ENCODE peak calls at places on chromosomes 6 and 20, in seven cellular contexts. G, Q, J, H, O, I and N are unnamed samples.

GRCh38 chr20:46973801-46974200 is 79.2 kb downstream of the EYA2 start:
- DNase-seq in J (no peak), G (no peak), Q (no peak), I (no peak), H (no peak), O (no peak), N (no peak)

GRCh38 chr6:52522151-52522626 is 54.7 kb downstream of the TRAM2 start:
- DNase-seq in Q (no peak), H (no peak), O (no peak), I (no peak), J (peak; percentile 89), G (no peak), N (no peak)

GRCh38 chr20:50308513-50309279 is 118.1 kb downstream of the CEBPB start:
- DNase-seq in G (no peak), Q (no peak), J (peak; percentile 97), H (peak; percentile 94), I (no peak), O (peak; percentile 52), N (no peak)

GRCh38 chr6:164200071-164200470 is 785.6 kb downstream of the QKI start:
- DNase-seq in G (no peak), Q (no peak), O (no peak), H (no peak), J (no peak), I (no peak), N (no peak)

GRCh38 chr6:30814137-30815084 is 69.9 kb upstream of the DDR1 start:
- DNase-seq in J (peak; percentile 86), I (peak; percentile 69), H (peak; percentile 82), Q (peak; percentile 84), G (no peak), O (no peak), N (no peak)

GRCh38 chr6:81561731-81562130 is 190.8 kb downstream of the TENT5A start:
- DNase-seq in Q (no peak), I (no peak), H (no peak), O (no peak), G (no peak), J (no peak), N (no peak)

GRCh38 chr6:139784222-139784769 is 409.8 kb upstream of the CITED2 start:
- DNase-seq in I (no peak), Q (no peak), H (peak; percentile 13), O (no peak), J (no peak), G (no peak), N (no peak)

GRCh38 chr6:157222201-157222981 is 100.9 kb downstream of the TMEM242 start:
- DNase-seq in G (no peak), Q (no peak), H (no peak), J (no peak), I (no peak), O (no peak), N (no peak)

GRCh38 chr20:4509825-4510522 is 211.7 kb upstream of the PRND start:
- DNase-seq in G (no peak), I (no peak), Q (no peak), H (peak; percentile 80), J (peak; percentile 60), O (no peak), N (no peak)

GRCh38 chr20:37220255-37220654 is 40.9 kb upstream of the MROH8 start:
- DNase-seq in O (no peak), I (no peak), H (no peak), Q (no peak), G (no peak), J (no peak), N (no peak)

GRCh38 chr20:48695738-48696137 is 132.1 kb downstream of the PREX1 start:
- DNase-seq in O (no peak), J (no peak), I (no peak), H (no peak), G (no peak), Q (no peak), N (no peak)

GRCh38 chr20:32582659-32583580 is 2.2 kb downstream of the NOL4L start:
- DNase-seq in O (peak; percentile 71), G (peak; percentile 69), J (no peak), I (no peak), Q (peak; percentile 61), H (no peak), N (peak; percentile 66)

GRCh38 chr20:10622657-10623418 is 51.0 kb downstream of the JAG1 start:
- DNase-seq in J (peak; percentile 21), Q (no peak), I (no peak), G (no peak), O (no peak), H (no peak), N (no peak)

GRCh38 chr20:62640870-62641748 is 1.2 kb upstream of the SLCO4A1 start:
- DNase-seq in G (no peak), O (no peak), Q (no peak), J (no peak), H (no peak), I (no peak), N (no peak)

GRCh38 chr20:15220009-15220656 is 882.7 kb upstream of the FLRT3 start:
- DNase-seq in G (no peak), Q (no peak), O (no peak), J (no peak), H (peak; percentile 42), I (no peak), N (no peak)

GRCh38 chr6:126367849-126368248 is 27.9 kb downstream of the CENPW start:
- DNase-seq in G (no peak), Q (no peak), O (no peak), H (no peak), I (no peak), J (no peak), N (no peak)

GRCh38 chr6:34004706-34005105 is 141.2 kb downstream of the GRM4 start:
- DNase-seq in I (peak; percentile 10), G (no peak), J (no peak), H (no peak), O (no peak), Q (no peak), N (no peak)

GRCh38 chr20:24018796-24019195 is 30.2 kb upstream of the GGTLC1 start:
- DNase-seq in I (no peak), H (peak; percentile 15), Q (peak; percentile 96), G (no peak), J (no peak), O (no peak), N (no peak)

GRCh38 chr6:113642714-113643442 is 214.3 kb upstream of the MARCKS start:
- DNase-seq in G (peak; percentile 46), I (no peak), J (no peak), O (no peak), Q (peak; percentile 86), H (peak; percentile 58), N (peak; percentile 45)

GRCh38 chr6:140463312-140463710 is 1088.9 kb upstream of the CITED2 start:
- DNase-seq in J (peak; percentile 14), O (no peak), I (no peak), G (no peak), Q (no peak), H (no peak), N (no peak)

GRCh38 chr6:165714907-165715306 is 51.9 kb upstream of the PDE10A start:
- DNase-seq in O (no peak), G (no peak), H (no peak), J (no peak), I (no peak), Q (no peak), N (no peak)

GRCh38 chr20:17960927-17961599 is 7.5 kb downstream of the SNX5 start:
- DNase-seq in Q (no peak), G (no peak), O (no peak), I (no peak), J (peak; percentile 22), H (peak; percentile 55), N (no peak)

GRCh38 chr20:17565164-17565845 is 4.6 kb upstream of the DSTN start:
- DNase-seq in I (no peak), G (no peak), H (peak; percentile 96), J (peak; percentile 55), O (no peak), Q (no peak), N (no peak)

GRCh38 chr20:4026093-4026601 is 10.8 kb upstream of the RNF24 start:
- DNase-seq in O (no peak), Q (peak; percentile 36), J (peak; percentile 87), G (no peak), H (peak; percentile 66), I (no peak), N (no peak)

GRCh38 chr20:22464312-22465003 is 119.9 kb downstream of the FOXA2 start:
- DNase-seq in Q (no peak), G (no peak), J (no peak), H (no peak), I (no peak), O (no peak), N (no peak)

GRCh38 chr20:44310664-44311639 is at the start of gene FITM2:
- DNase-seq in Q (peak; percentile 97), J (peak; percentile 92), I (peak; percentile 99), O (peak; percentile 99), H (peak; percentile 83), G (peak; percentile 99), N (peak; percentile 100)

GRCh38 chr6:76684881-76685280 is 612.4 kb upstream of the IMPG1 start:
- DNase-seq in G (no peak), H (no peak), J (peak; percentile 19), I (no peak), O (no peak), Q (peak; percentile 11), N (no peak)

GRCh38 chr20:17316316-17317038 is 89.6 kb downstream of the PCSK2 start:
- DNase-seq in I (no peak), G (no peak), O (no peak), J (no peak), H (no peak), Q (no peak), N (no peak)